ENCODE peak calls at places on chromosomes 16 and 17, in nine cellular contexts. R, G, Q, C, E, D, V, I and Z are unnamed samples.

GRCh38 chr17:78142113-78142861 is 3.9 kb upstream of the C17orf99 start:
- DNase-seq in R (peak), G (no peak), Q (no peak), C (no peak), E (no peak), D (no peak), V (peak), I (no peak), Z (peak)

GRCh38 chr17:13024526-13025263 is 6.9 kb upstream of the ELAC2 start:
- DNase-seq in R (no peak), G (peak), Q (peak), C (peak), E (peak), D (peak), V (peak), I (peak), Z (peak)

GRCh38 chr16:22360963-22361659 is 13.3 kb downstream of the CDR2 start:
- DNase-seq in R (no peak), G (no peak), Q (no peak), C (no peak), E (no peak), D (no peak), V (no peak), I (no peak), Z (no peak)

GRCh38 chr17:68035131-68035522 is 408 bp upstream of the KPNA2 start:
- DNase-seq in R (no peak), G (no peak), Q (peak), C (peak), E (no peak), D (peak), V (no peak), I (peak), Z (peak)

GRCh38 chr17:9986754-9987382 is 81.8 kb upstream of the RCVRN start:
- DNase-seq in R (no peak), G (no peak), Q (no peak), C (no peak), E (no peak), D (no peak), V (no peak), I (no peak), Z (no peak)

GRCh38 chr17:74953129-74953687 is 17.5 kb downstream of the OTOP3 start:
- DNase-seq in R (no peak), G (no peak), Q (no peak), C (no peak), E (no peak), D (no peak), V (no peak), I (no peak), Z (no peak)

GRCh38 chr16:29899516-29900101 is at the start of gene SEZ6L2:
- DNase-seq in R (peak), G (peak), Q (peak), C (peak), E (peak), D (no peak), V (peak), I (no peak), Z (peak)

GRCh38 chr17:82332669-82333278 is 792 bp downstream of the SECTM1 start:
- DNase-seq in R (no peak), G (peak), Q (no peak), C (no peak), E (no peak), D (peak), V (peak), I (no peak), Z (peak)

GRCh38 chr17:20944014-20944905 is 98.6 kb downstream of the USP22 start:
- DNase-seq in R (peak), G (peak), Q (peak), C (peak), E (peak), D (no peak), V (no peak), I (no peak), Z (no peak)

GRCh38 chr16:22692916-22693646 is 120.9 kb upstream of the HS3ST2 start:
- DNase-seq in R (no peak), G (no peak), Q (no peak), C (no peak), E (no peak), D (no peak), V (no peak), I (no peak), Z (no peak)

GRCh38 chr17:691423-691822 is 23.2 kb downstream of the VPS53 start:
- DNase-seq in R (peak), G (no peak), Q (no peak), C (no peak), E (no peak), D (no peak), V (peak), I (no peak), Z (no peak)